ENCODE peak calls at places on chromosomes 16 and 17, in ten cellular contexts. One of them, this sample, is unnamed. For H3K4me1, the result is how much of the 10 kb centered on the place peaks cover.

GRCh38 chr17:40399185-40399584 is 18.5 kb downstream of the TOP2A start:
- DNase-seq in RWPE2: no peak
- DNase-seq in astrocyte: peak
- DNase-seq in H9: no peak
- DNase-seq in heart left ventricle: no peak
- DNase-seq in lung: no peak
- DNase-seq in cardiac muscle cell: peak
- DNase-seq in GM12878: no peak
- DNase-seq in A549: peak
- DNase-seq in IMR-90: peak
- DNase-seq in this sample: no peak

GRCh38 chr16:57926041-57926440 is 44.9 kb downstream of the CNGB1 start:
- DNase-seq in IMR-90: no peak
- DNase-seq in heart left ventricle: no peak
- DNase-seq in A549: no peak
- DNase-seq in cardiac muscle cell: no peak
- DNase-seq in lung: no peak
- DNase-seq in astrocyte: no peak
- DNase-seq in H9: no peak
- DNase-seq in GM12878: no peak
- DNase-seq in RWPE2: no peak
- DNase-seq in this sample: no peak

GRCh38 chr16:48353565-48354163 is 31.5 kb downstream of the SIAH1 start:
- DNase-seq in lung: peak
- DNase-seq in GM12878: peak
- DNase-seq in A549: peak
- DNase-seq in heart left ventricle: no peak
- DNase-seq in H9: peak
- DNase-seq in cardiac muscle cell: peak
- DNase-seq in IMR-90: peak
- DNase-seq in astrocyte: peak
- DNase-seq in RWPE2: no peak
- DNase-seq in this sample: peak

GRCh38 chr17:15406081-15406480 is 61.3 kb downstream of the CDRT4 start:
- DNase-seq in IMR-90: no peak
- DNase-seq in H9: no peak
- DNase-seq in astrocyte: no peak
- DNase-seq in cardiac muscle cell: peak
- DNase-seq in heart left ventricle: no peak
- DNase-seq in A549: no peak
- DNase-seq in lung: no peak
- DNase-seq in RWPE2: no peak
- DNase-seq in GM12878: no peak
- DNase-seq in this sample: no peak

GRCh38 chr17:77435272-77436057 is 294.7 kb downstream of the SEC14L1 start:
- DNase-seq in H9: no peak
- DNase-seq in heart left ventricle: no peak
- DNase-seq in A549: no peak
- DNase-seq in lung: no peak
- DNase-seq in IMR-90: no peak
- DNase-seq in cardiac muscle cell: no peak
- DNase-seq in RWPE2: no peak
- DNase-seq in GM12878: no peak
- DNase-seq in astrocyte: no peak
- DNase-seq in this sample: no peak

GRCh38 chr16:20906225-20906870 is 5.8 kb downstream of the LYRM1 start:
- DNase-seq in GM12878: no peak
- DNase-seq in lung: no peak
- DNase-seq in heart left ventricle: no peak
- DNase-seq in astrocyte: peak
- DNase-seq in A549: no peak
- DNase-seq in H9: no peak
- DNase-seq in RWPE2: no peak
- DNase-seq in IMR-90: peak
- DNase-seq in cardiac muscle cell: peak
- DNase-seq in this sample: no peak

GRCh38 chr17:83203073-83203471 is 123.7 kb downstream of the METRNL start:
- DNase-seq in cardiac muscle cell: peak
- DNase-seq in A549: no peak
- DNase-seq in heart left ventricle: peak
- DNase-seq in H9: no peak
- DNase-seq in IMR-90: peak
- DNase-seq in astrocyte: peak
- DNase-seq in lung: peak
- DNase-seq in GM12878: no peak
- DNase-seq in RWPE2: peak
- DNase-seq in this sample: peak

GRCh38 chr17:7146115-7146514 is 31.5 kb upstream of the ASGR2 start:
- DNase-seq in A549: no peak
- DNase-seq in GM12878: no peak
- DNase-seq in heart left ventricle: no peak
- DNase-seq in lung: no peak
- DNase-seq in IMR-90: no peak
- DNase-seq in astrocyte: peak
- DNase-seq in RWPE2: no peak
- DNase-seq in cardiac muscle cell: no peak
- DNase-seq in H9: no peak
- DNase-seq in this sample: no peak

GRCh38 chr16:84546669-84547538 is 42.4 kb upstream of the MEAK7 start:
- DNase-seq in astrocyte: no peak
- DNase-seq in A549: no peak
- DNase-seq in heart left ventricle: peak
- DNase-seq in IMR-90: no peak
- DNase-seq in lung: no peak
- DNase-seq in cardiac muscle cell: no peak
- DNase-seq in RWPE2: no peak
- DNase-seq in H9: no peak
- DNase-seq in GM12878: no peak
- DNase-seq in this sample: no peak

GRCh38 chr16:29192329-29193247 is 207.7 kb downstream of the LAT start:
- DNase-seq in IMR-90: no peak
- DNase-seq in lung: no peak
- DNase-seq in astrocyte: no peak
- DNase-seq in GM12878: no peak
- DNase-seq in H9: peak
- DNase-seq in A549: no peak
- DNase-seq in heart left ventricle: no peak
- DNase-seq in cardiac muscle cell: no peak
- DNase-seq in RWPE2: peak
- DNase-seq in this sample: peak

GRCh38 chr17:40253565-40253964 is 34.1 kb upstream of the CDC6 start:
- DNase-seq in cardiac muscle cell: no peak
- DNase-seq in RWPE2: no peak
- DNase-seq in IMR-90: no peak
- DNase-seq in GM12878: no peak
- DNase-seq in lung: no peak
- DNase-seq in heart left ventricle: no peak
- DNase-seq in A549: no peak
- DNase-seq in astrocyte: no peak
- DNase-seq in H9: no peak
- DNase-seq in this sample: no peak

GRCh38 chr17:45052052-45052772 is 780 bp upstream of the DCAKD start:
- DNase-seq in heart left ventricle: peak
- DNase-seq in RWPE2: no peak
- DNase-seq in astrocyte: no peak
- DNase-seq in lung: peak
- DNase-seq in A549: no peak
- DNase-seq in cardiac muscle cell: peak
- DNase-seq in H9: peak
- DNase-seq in IMR-90: no peak
- DNase-seq in GM12878: no peak
- DNase-seq in this sample: peak

GRCh38 chr17:66240013-66240412 is 10.8 kb upstream of the APOH start:
- DNase-seq in lung: no peak
- DNase-seq in A549: no peak
- DNase-seq in astrocyte: no peak
- DNase-seq in heart left ventricle: no peak
- DNase-seq in H9: no peak
- DNase-seq in GM12878: no peak
- DNase-seq in IMR-90: no peak
- DNase-seq in RWPE2: no peak
- DNase-seq in cardiac muscle cell: no peak
- DNase-seq in this sample: no peak

GRCh38 chr16:14302031-14302398 is 230.9 kb downstream of the MRTFB start:
- DNase-seq in lung: no peak
- DNase-seq in IMR-90: peak
- DNase-seq in heart left ventricle: peak
- DNase-seq in cardiac muscle cell: peak
- DNase-seq in A549: peak
- DNase-seq in H9: peak
- DNase-seq in GM12878: no peak
- DNase-seq in RWPE2: no peak
- DNase-seq in astrocyte: no peak
- DNase-seq in this sample: peak

GRCh38 chr16:68779891-68780290 is 42.8 kb downstream of the CDH1 start:
- DNase-seq in IMR-90: no peak
- DNase-seq in heart left ventricle: no peak
- DNase-seq in lung: no peak
- DNase-seq in H9: no peak
- DNase-seq in RWPE2: no peak
- DNase-seq in A549: no peak
- DNase-seq in GM12878: no peak
- DNase-seq in astrocyte: no peak
- DNase-seq in cardiac muscle cell: no peak
- DNase-seq in this sample: no peak

GRCh38 chr16:55126456-55126855 is 195.8 kb downstream of the IRX5 start:
- DNase-seq in IMR-90: no peak
- DNase-seq in cardiac muscle cell: no peak
- DNase-seq in heart left ventricle: no peak
- DNase-seq in lung: no peak
- DNase-seq in H9: no peak
- DNase-seq in GM12878: no peak
- DNase-seq in astrocyte: no peak
- DNase-seq in A549: no peak
- DNase-seq in RWPE2: no peak
- DNase-seq in this sample: no peak
- H3K27ac ChIP-seq in IMR-90: no peak
- H3K27ac ChIP-seq in cardiac muscle cell: no peak
- H3K27ac ChIP-seq in heart left ventricle: no peak
- H3K27ac ChIP-seq in lung: no peak
- H3K27ac ChIP-seq in H9: no peak
- H3K27ac ChIP-seq in GM12878: no peak
- H3K27ac ChIP-seq in astrocyte: no peak
- H3K27ac ChIP-seq in A549: no peak
- H3K27ac ChIP-seq in RWPE2: no peak
- H3K27ac ChIP-seq in this sample: no peak

GRCh38 chr16:24737391-24737871 is 8.0 kb downstream of the TNRC6A start:
- DNase-seq in GM12878: no peak
- DNase-seq in heart left ventricle: no peak
- DNase-seq in A549: no peak
- DNase-seq in H9: no peak
- DNase-seq in cardiac muscle cell: peak
- DNase-seq in lung: no peak
- DNase-seq in IMR-90: peak
- DNase-seq in RWPE2: no peak
- DNase-seq in astrocyte: peak
- DNase-seq in this sample: no peak

GRCh38 chr16:24738895-24739294 is 9.4 kb downstream of the TNRC6A start:
- DNase-seq in lung: no peak
- DNase-seq in IMR-90: no peak
- DNase-seq in GM12878: no peak
- DNase-seq in astrocyte: no peak
- DNase-seq in H9: no peak
- DNase-seq in heart left ventricle: no peak
- DNase-seq in cardiac muscle cell: no peak
- DNase-seq in RWPE2: no peak
- DNase-seq in A549: no peak
- DNase-seq in this sample: no peak

GRCh38 chr16:24734382-24734781 is 4.9 kb downstream of the TNRC6A start:
- DNase-seq in H9: no peak
- DNase-seq in RWPE2: no peak
- DNase-seq in heart left ventricle: no peak
- DNase-seq in cardiac muscle cell: peak
- DNase-seq in GM12878: no peak
- DNase-seq in astrocyte: peak
- DNase-seq in A549: no peak
- DNase-seq in lung: no peak
- DNase-seq in IMR-90: peak
- DNase-seq in this sample: no peak

GRCh38 chr16:24737916-24738594 is 8.6 kb downstream of the TNRC6A start:
- DNase-seq in IMR-90: no peak
- DNase-seq in A549: no peak
- DNase-seq in heart left ventricle: no peak
- DNase-seq in RWPE2: no peak
- DNase-seq in H9: no peak
- DNase-seq in GM12878: no peak
- DNase-seq in lung: no peak
- DNase-seq in cardiac muscle cell: no peak
- DNase-seq in astrocyte: no peak
- DNase-seq in this sample: no peak

GRCh38 chr16:24736758-24737157 is 7.3 kb downstream of the TNRC6A start:
- DNase-seq in H9: no peak
- DNase-seq in lung: no peak
- DNase-seq in IMR-90: no peak
- DNase-seq in A549: no peak
- DNase-seq in heart left ventricle: no peak
- DNase-seq in GM12878: no peak
- DNase-seq in RWPE2: no peak
- DNase-seq in astrocyte: no peak
- DNase-seq in cardiac muscle cell: no peak
- DNase-seq in this sample: peak
- H3K4me1 ChIP-seq in H9: under half
- H3K4me1 ChIP-seq in lung: under half
- H3K4me1 ChIP-seq in IMR-90: under half
- H3K4me1 ChIP-seq in A549: under half
- H3K4me1 ChIP-seq in heart left ventricle: under half
- H3K4me1 ChIP-seq in GM12878: under half
- H3K4me1 ChIP-seq in RWPE2: under half
- H3K4me1 ChIP-seq in astrocyte: under half
- H3K4me1 ChIP-seq in cardiac muscle cell: under half
- H3K4me1 ChIP-seq in this sample: half or more

GRCh38 chr16:8730335-8730915 is 56.0 kb downstream of the ABAT start:
- DNase-seq in A549: no peak
- DNase-seq in lung: no peak
- DNase-seq in RWPE2: peak
- DNase-seq in IMR-90: no peak
- DNase-seq in astrocyte: no peak
- DNase-seq in GM12878: no peak
- DNase-seq in cardiac muscle cell: no peak
- DNase-seq in H9: no peak
- DNase-seq in heart left ventricle: no peak
- DNase-seq in this sample: no peak
- H3K27ac ChIP-seq in A549: no peak
- H3K27ac ChIP-seq in lung: no peak
- H3K27ac ChIP-seq in RWPE2: no peak
- H3K27ac ChIP-seq in IMR-90: no peak
- H3K27ac ChIP-seq in astrocyte: no peak
- H3K27ac ChIP-seq in GM12878: no peak
- H3K27ac ChIP-seq in cardiac muscle cell: no peak
- H3K27ac ChIP-seq in H9: no peak
- H3K27ac ChIP-seq in heart left ventricle: no peak
- H3K27ac ChIP-seq in this sample: no peak

DNA sequence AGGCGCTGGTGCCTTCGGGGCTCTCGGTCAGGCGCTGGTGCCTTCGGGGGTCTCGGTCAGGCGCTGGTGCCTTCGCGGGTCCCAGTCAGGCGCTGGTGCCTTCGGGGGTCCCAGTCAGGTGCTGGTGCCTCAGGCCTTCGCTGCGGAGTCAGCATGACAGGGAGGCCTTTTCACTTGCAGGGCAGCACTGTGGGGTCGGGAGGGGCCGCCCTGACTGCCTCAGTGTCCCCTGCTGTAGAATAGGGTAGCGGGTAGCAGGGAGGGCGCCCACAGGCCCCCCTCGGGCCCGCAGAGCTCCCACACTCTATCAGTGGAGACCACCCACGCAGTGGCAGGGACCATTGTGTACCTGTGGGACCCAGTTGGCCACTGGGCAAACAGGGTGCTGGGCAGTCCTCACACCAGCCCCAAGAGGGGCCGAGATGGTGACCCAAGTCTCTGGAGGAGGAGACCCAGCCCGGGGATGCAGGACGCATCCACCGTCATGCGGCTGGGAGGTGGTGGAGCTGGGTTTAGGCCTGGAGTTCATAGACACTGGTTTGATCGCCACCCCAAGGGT is 38.0 kb downstream of the ZFPM1 start:
- DNase-seq in astrocyte: no peak
- DNase-seq in GM12878: no peak
- DNase-seq in cardiac muscle cell: no peak
- DNase-seq in RWPE2: no peak
- DNase-seq in H9: no peak
- DNase-seq in A549: no peak
- DNase-seq in heart left ventricle: no peak
- DNase-seq in IMR-90: no peak
- DNase-seq in lung: no peak
- DNase-seq in this sample: no peak
- H3K4me1 ChIP-seq in astrocyte: under half
- H3K4me1 ChIP-seq in GM12878: under half
- H3K4me1 ChIP-seq in cardiac muscle cell: under half
- H3K4me1 ChIP-seq in RWPE2: under half
- H3K4me1 ChIP-seq in H9: under half
- H3K4me1 ChIP-seq in A549: under half
- H3K4me1 ChIP-seq in heart left ventricle: under half
- H3K4me1 ChIP-seq in IMR-90: under half
- H3K4me1 ChIP-seq in lung: under half
- H3K4me1 ChIP-seq in this sample: under half

This sample was measured in testis.